ENCODE peak calls at places on chromosomes 6 and 20, in five cellular contexts. One of them, this sample, is unnamed.

GRCh38 chr6:83708546-83708969 is 343 bp downstream of the SNAP91 start:
- DNase-seq in suprapubic skin: no peak
- DNase-seq in A549: no peak
- DNase-seq in transverse colon: no peak
- DNase-seq in tibial nerve: no peak
- DNase-seq in this sample: no peak

GRCh38 chr6:45835725-45836437 is 179.8 kb downstream of the CLIC5 start:
- DNase-seq in transverse colon: no peak
- DNase-seq in suprapubic skin: no peak
- DNase-seq in A549: no peak
- DNase-seq in tibial nerve: no peak
- DNase-seq in this sample: no peak

GRCh38 chr6:130796313-130796905 is 30.8 kb upstream of the SMLR1 start:
- DNase-seq in transverse colon: no peak
- DNase-seq in A549: no peak
- DNase-seq in tibial nerve: peak
- DNase-seq in suprapubic skin: no peak
- DNase-seq in this sample: no peak

GRCh38 chr6:83872386-83873118 is 13.1 kb downstream of the CYB5R4 start:
- DNase-seq in transverse colon: no peak
- DNase-seq in tibial nerve: no peak
- DNase-seq in A549: no peak
- DNase-seq in suprapubic skin: no peak
- DNase-seq in this sample: no peak

GRCh38 chr20:38132156-38132909 is 32.7 kb downstream of the TGM2 start:
- DNase-seq in tibial nerve: no peak
- DNase-seq in transverse colon: no peak
- DNase-seq in suprapubic skin: peak
- DNase-seq in A549: no peak
- DNase-seq in this sample: no peak

GRCh38 chr6:168789699-168790098 is 348.7 kb downstream of the SMOC2 start:
- DNase-seq in tibial nerve: no peak
- DNase-seq in A549: no peak
- DNase-seq in suprapubic skin: no peak
- DNase-seq in transverse colon: no peak
- DNase-seq in this sample: no peak

GRCh38 chr6:106546322-106547052 is 82.8 kb downstream of the RTN4IP1 start:
- DNase-seq in tibial nerve: no peak
- DNase-seq in transverse colon: no peak
- DNase-seq in suprapubic skin: no peak
- DNase-seq in A549: peak
- DNase-seq in this sample: no peak

GRCh38 chr6:3823671-3824070 is 25.5 kb upstream of the FAM50B start:
- DNase-seq in A549: no peak
- DNase-seq in transverse colon: no peak
- DNase-seq in tibial nerve: no peak
- DNase-seq in suprapubic skin: no peak
- DNase-seq in this sample: no peak

GRCh38 chr20:50645253-50646068 is 45.9 kb downstream of the RIPOR3 start:
- DNase-seq in transverse colon: peak
- DNase-seq in tibial nerve: peak
- DNase-seq in suprapubic skin: no peak
- DNase-seq in A549: peak
- DNase-seq in this sample: peak

GRCh38 chr20:23142162-23143050 is 56.3 kb upstream of the CD93 start:
- DNase-seq in transverse colon: no peak
- DNase-seq in A549: no peak
- DNase-seq in suprapubic skin: peak
- DNase-seq in tibial nerve: no peak
- DNase-seq in this sample: no peak

GRCh38 chr6:111427341-111428116 is 55.5 kb downstream of the REV3L start:
- DNase-seq in transverse colon: no peak
- DNase-seq in A549: no peak
- DNase-seq in tibial nerve: no peak
- DNase-seq in suprapubic skin: no peak
- DNase-seq in this sample: no peak

GRCh38 chr6:166708466-166708865 is 81.4 kb upstream of the RPS6KA2 start:
- DNase-seq in A549: no peak
- DNase-seq in transverse colon: no peak
- DNase-seq in suprapubic skin: no peak
- DNase-seq in tibial nerve: no peak
- DNase-seq in this sample: no peak

GRCh38 chr20:35617397-35618031 is 1.9 kb downstream of the SPAG4 start:
- DNase-seq in transverse colon: peak
- DNase-seq in suprapubic skin: no peak
- DNase-seq in tibial nerve: peak
- DNase-seq in A549: peak
- DNase-seq in this sample: peak
- TF ChIP-seq POLR2A in transverse colon: no peak
- TF ChIP-seq POLR2A in suprapubic skin: no peak
- TF ChIP-seq POLR2A in tibial nerve: no peak
- TF ChIP-seq POLR2A in A549: no peak
- TF ChIP-seq POLR2A in this sample: no peak

GRCh38 chr20:62323980-62324906 is 21.4 kb downstream of the ADRM1 start:
- DNase-seq in tibial nerve: no peak
- DNase-seq in A549: no peak
- DNase-seq in transverse colon: no peak
- DNase-seq in suprapubic skin: no peak
- DNase-seq in this sample: no peak
- TF ChIP-seq EP300 in tibial nerve: no peak
- TF ChIP-seq EP300 in A549: no peak
- TF ChIP-seq EP300 in transverse colon: no peak
- TF ChIP-seq EP300 in suprapubic skin: no peak
- TF ChIP-seq EP300 in this sample: no peak

GRCh38 chr6:37027036-37027720 is 21.7 kb downstream of the FGD2 start:
- DNase-seq in suprapubic skin: peak
- DNase-seq in transverse colon: no peak
- DNase-seq in tibial nerve: no peak
- DNase-seq in A549: no peak
- DNase-seq in this sample: no peak

GRCh38 chr6:37025621-37026466 is 20.4 kb downstream of the FGD2 start:
- DNase-seq in tibial nerve: no peak
- DNase-seq in transverse colon: no peak
- DNase-seq in suprapubic skin: peak
- DNase-seq in A549: no peak
- DNase-seq in this sample: no peak

GRCh38 chr6:37030599-37030998 is 25.1 kb downstream of the FGD2 start:
- DNase-seq in suprapubic skin: no peak
- DNase-seq in tibial nerve: no peak
- DNase-seq in transverse colon: no peak
- DNase-seq in A549: no peak
- DNase-seq in this sample: no peak

GRCh38 chr6:37029249-37029959 is 23.9 kb downstream of the FGD2 start:
- DNase-seq in tibial nerve: peak
- DNase-seq in suprapubic skin: peak
- DNase-seq in A549: peak
- DNase-seq in transverse colon: peak
- DNase-seq in this sample: peak

GRCh38 chr6:37027811-37028469 is 22.5 kb downstream of the FGD2 start:
- DNase-seq in suprapubic skin: peak
- DNase-seq in transverse colon: no peak
- DNase-seq in A549: no peak
- DNase-seq in tibial nerve: no peak
- DNase-seq in this sample: no peak
- TF ChIP-seq CTCF in suprapubic skin: no peak
- TF ChIP-seq CTCF in transverse colon: no peak
- TF ChIP-seq CTCF in A549: no peak
- TF ChIP-seq CTCF in tibial nerve: no peak
- TF ChIP-seq CTCF in this sample: no peak

DNA sequence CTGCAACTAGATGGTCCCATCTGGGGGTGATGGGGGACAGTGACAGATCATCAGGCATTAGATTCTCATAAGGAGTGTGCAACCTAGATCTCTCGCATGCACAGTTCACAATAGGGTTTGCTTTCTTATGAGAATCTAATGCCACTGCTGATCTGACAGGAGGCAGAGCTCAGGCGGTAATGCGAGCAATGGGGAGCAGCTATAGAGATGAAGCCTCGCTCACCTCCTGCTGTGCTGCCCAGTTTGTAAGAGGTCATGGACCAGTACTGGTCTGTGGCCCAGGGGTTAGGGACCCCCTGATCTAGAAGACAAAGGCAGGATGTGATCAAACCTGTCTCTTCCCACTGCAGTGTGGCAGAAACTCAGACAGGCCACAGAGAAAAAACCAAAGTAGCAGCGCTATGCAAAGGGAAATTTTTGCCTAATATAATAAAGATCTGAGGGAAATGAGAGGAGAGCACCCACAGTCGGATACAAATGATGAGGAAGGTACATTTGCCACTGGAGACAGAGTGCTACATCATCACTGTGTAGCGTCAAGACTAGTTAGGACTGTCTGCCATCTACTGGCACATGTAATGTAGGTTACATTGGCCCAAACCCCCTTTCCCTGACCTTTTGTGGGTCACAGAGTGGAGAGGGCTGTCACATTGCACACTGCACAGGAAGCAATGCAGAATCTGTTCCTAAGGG is 4.1 kb upstream of the LY86 start:
- DNase-seq in A549: no peak
- DNase-seq in tibial nerve: no peak
- DNase-seq in transverse colon: no peak
- DNase-seq in suprapubic skin: no peak
- DNase-seq in this sample: no peak
- TF ChIP-seq POLR2A in A549: no peak
- TF ChIP-seq POLR2A in tibial nerve: no peak
- TF ChIP-seq POLR2A in transverse colon: no peak
- TF ChIP-seq POLR2A in suprapubic skin: no peak
- TF ChIP-seq POLR2A in this sample: no peak

GRCh38 chr20:36620917-36621316 is 15.3 kb downstream of the RAB5IF start:
- DNase-seq in suprapubic skin: no peak
- DNase-seq in A549: no peak
- DNase-seq in tibial nerve: no peak
- DNase-seq in transverse colon: no peak
- DNase-seq in this sample: no peak

GRCh38 chr20:36628076-36628475 is 17.9 kb downstream of the SLA2 start:
- DNase-seq in tibial nerve: no peak
- DNase-seq in suprapubic skin: no peak
- DNase-seq in A549: no peak
- DNase-seq in transverse colon: no peak
- DNase-seq in this sample: no peak

GRCh38 chr20:36624925-36625324 is 19.3 kb downstream of the RAB5IF start:
- DNase-seq in tibial nerve: no peak
- DNase-seq in suprapubic skin: no peak
- DNase-seq in A549: no peak
- DNase-seq in transverse colon: no peak
- DNase-seq in this sample: no peak

GRCh38 chr20:36624068-36624813 is 18.7 kb downstream of the RAB5IF start:
- DNase-seq in tibial nerve: no peak
- DNase-seq in A549: no peak
- DNase-seq in suprapubic skin: no peak
- DNase-seq in transverse colon: peak
- DNase-seq in this sample: peak

DNA sequence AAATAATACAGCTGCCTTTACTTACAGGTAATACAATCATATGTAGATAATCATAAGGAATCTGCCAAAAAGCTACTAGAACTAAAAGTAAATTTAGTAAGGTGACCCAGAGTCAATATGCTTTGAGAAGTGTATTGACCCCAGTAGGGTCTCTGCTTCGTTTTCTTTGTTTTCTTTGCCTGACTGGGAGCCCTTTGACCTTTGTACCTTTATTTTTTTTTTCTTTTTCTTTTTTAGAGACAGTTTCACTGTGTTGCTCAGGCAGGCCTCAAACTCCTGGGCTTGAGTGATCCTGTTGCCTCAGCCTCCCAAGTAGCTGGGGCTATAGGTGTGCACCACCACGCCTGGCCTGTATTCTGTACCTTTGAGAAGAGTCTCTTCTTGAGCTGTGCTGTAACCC is 17.9 kb downstream of the RAB5IF start:
- DNase-seq in transverse colon: no peak
- DNase-seq in A549: no peak
- DNase-seq in tibial nerve: no peak
- DNase-seq in suprapubic skin: no peak
- DNase-seq in this sample: no peak
- TF ChIP-seq EP300 in transverse colon: no peak
- TF ChIP-seq EP300 in A549: no peak
- TF ChIP-seq EP300 in tibial nerve: no peak
- TF ChIP-seq EP300 in suprapubic skin: no peak
- TF ChIP-seq EP300 in this sample: no peak

GRCh38 chr6:11244387-11245126 is 12.1 kb upstream of the NEDD9 start:
- DNase-seq in suprapubic skin: no peak
- DNase-seq in tibial nerve: no peak
- DNase-seq in A549: no peak
- DNase-seq in transverse colon: no peak
- DNase-seq in this sample: no peak

GRCh38 chr6:11242709-11243108 is 10.2 kb upstream of the NEDD9 start:
- DNase-seq in tibial nerve: no peak
- DNase-seq in suprapubic skin: no peak
- DNase-seq in A549: no peak
- DNase-seq in transverse colon: no peak
- DNase-seq in this sample: no peak

GRCh38 chr6:11243861-11244260 is 11.4 kb upstream of the NEDD9 start:
- DNase-seq in transverse colon: no peak
- DNase-seq in tibial nerve: no peak
- DNase-seq in A549: no peak
- DNase-seq in suprapubic skin: no peak
- DNase-seq in this sample: no peak

GRCh38 chr6:11241793-11242201 is 9.3 kb upstream of the NEDD9 start:
- DNase-seq in suprapubic skin: no peak
- DNase-seq in tibial nerve: peak
- DNase-seq in transverse colon: peak
- DNase-seq in A549: no peak
- DNase-seq in this sample: peak

DNA sequence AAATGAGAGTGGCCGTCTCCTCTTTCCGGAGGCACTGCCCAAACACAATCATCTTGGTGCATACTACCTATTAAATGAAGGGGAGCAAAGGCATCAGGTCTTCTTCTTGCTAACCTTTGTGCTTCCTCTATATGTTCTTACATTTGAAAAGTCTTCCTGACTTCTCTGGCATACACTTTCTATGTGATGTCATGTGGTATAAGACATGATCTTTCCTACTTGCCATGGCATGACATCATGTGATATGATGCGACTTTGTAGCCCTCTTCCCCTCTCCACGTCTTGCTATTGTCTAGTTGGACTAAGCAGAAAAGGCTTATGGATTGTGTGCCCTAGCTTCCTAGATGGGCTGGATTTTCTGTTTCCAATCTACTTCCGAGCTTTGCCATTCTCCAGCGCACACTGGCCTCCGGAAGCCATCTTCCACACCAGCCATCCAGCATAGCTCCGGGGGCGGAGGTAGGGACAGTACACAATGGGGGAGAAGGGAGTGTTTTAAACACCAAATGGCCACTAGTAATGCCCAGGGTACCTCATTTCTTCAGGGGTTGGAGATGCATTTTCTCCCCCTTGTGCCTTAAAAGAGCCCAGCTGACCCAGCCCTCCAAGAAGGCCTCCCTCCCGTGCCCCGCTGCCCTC is 8.8 kb upstream of the NEDD9 start:
- DNase-seq in suprapubic skin: no peak
- DNase-seq in A549: no peak
- DNase-seq in transverse colon: no peak
- DNase-seq in tibial nerve: no peak
- DNase-seq in this sample: no peak
- TF ChIP-seq CTCF in suprapubic skin: no peak
- TF ChIP-seq CTCF in A549: no peak
- TF ChIP-seq CTCF in transverse colon: no peak
- TF ChIP-seq CTCF in tibial nerve: no peak
- TF ChIP-seq CTCF in this sample: no peak